ENCODE peak calls at places on chromosomes 11 and 22, in nine cellular contexts. One of them, this sample, is unnamed.

GRCh38 chr11:134539285-134539684 is 127.2 kb upstream of the B3GAT1 start:
- DNase-seq in sigmoid colon: peak; percentile 29
- DNase-seq in body of pancreas: no peak
- DNase-seq in uterus: no peak
- DNase-seq in pancreas: no peak
- DNase-seq in upper lobe of right lung: peak; percentile 46
- DNase-seq in IMR-90: no peak
- DNase-seq in NT2/D1: no peak
- DNase-seq in ovary: no peak
- DNase-seq in this sample: no peak

GRCh38 chr11:35313066-35313765 is 106.1 kb downstream of the SLC1A2 start:
- DNase-seq in sigmoid colon: no peak
- DNase-seq in body of pancreas: no peak
- DNase-seq in uterus: no peak
- DNase-seq in pancreas: no peak
- DNase-seq in upper lobe of right lung: no peak
- DNase-seq in IMR-90: no peak
- DNase-seq in NT2/D1: no peak
- DNase-seq in ovary: no peak
- DNase-seq in this sample: no peak

GRCh38 chr11:70543611-70544010 is 145.3 kb downstream of the CTTN start:
- DNase-seq in sigmoid colon: no peak
- DNase-seq in body of pancreas: no peak
- DNase-seq in uterus: no peak
- DNase-seq in pancreas: no peak
- DNase-seq in upper lobe of right lung: no peak
- DNase-seq in IMR-90: no peak
- DNase-seq in NT2/D1: no peak
- DNase-seq in ovary: no peak
- DNase-seq in this sample: no peak

GRCh38 chr11:82494988-82495432 is 238.7 kb downstream of the FAM181B start:
- DNase-seq in sigmoid colon: no peak
- DNase-seq in body of pancreas: no peak
- DNase-seq in uterus: no peak
- DNase-seq in pancreas: no peak
- DNase-seq in upper lobe of right lung: no peak
- DNase-seq in IMR-90: no peak
- DNase-seq in NT2/D1: peak; percentile 30
- DNase-seq in ovary: no peak
- DNase-seq in this sample: no peak

GRCh38 chr22:50677493-50678217 is 5.0 kb downstream of the SHANK3 start:
- DNase-seq in sigmoid colon: no peak
- DNase-seq in body of pancreas: no peak
- DNase-seq in uterus: no peak
- DNase-seq in pancreas: peak; percentile 39
- DNase-seq in upper lobe of right lung: no peak
- DNase-seq in IMR-90: no peak
- DNase-seq in NT2/D1: no peak
- DNase-seq in ovary: no peak
- DNase-seq in this sample: peak; percentile 8

GRCh38 chr22:46753761-46754109 is 8.7 kb upstream of the TBC1D22A start:
- DNase-seq in sigmoid colon: no peak
- DNase-seq in body of pancreas: no peak
- DNase-seq in uterus: no peak
- DNase-seq in pancreas: no peak
- DNase-seq in upper lobe of right lung: no peak
- DNase-seq in IMR-90: no peak
- DNase-seq in NT2/D1: no peak
- DNase-seq in ovary: no peak
- DNase-seq in this sample: no peak

GRCh38 chr22:17921871-17922821 is 102.2 kb downstream of the MICAL3 start:
- DNase-seq in sigmoid colon: no peak
- DNase-seq in body of pancreas: peak; percentile 28
- DNase-seq in uterus: no peak
- DNase-seq in pancreas: no peak
- DNase-seq in upper lobe of right lung: no peak
- DNase-seq in IMR-90: no peak
- DNase-seq in NT2/D1: peak; percentile 72
- DNase-seq in ovary: no peak
- DNase-seq in this sample: no peak

GRCh38 chr11:99952816-99953215 is 734.3 kb upstream of the ARHGAP42 start:
- DNase-seq in sigmoid colon: no peak
- DNase-seq in body of pancreas: no peak
- DNase-seq in uterus: no peak
- DNase-seq in pancreas: no peak
- DNase-seq in upper lobe of right lung: no peak
- DNase-seq in IMR-90: no peak
- DNase-seq in NT2/D1: no peak
- DNase-seq in ovary: no peak
- DNase-seq in this sample: no peak

GRCh38 chr11:134538793-134539192 is 126.8 kb upstream of the B3GAT1 start:
- DNase-seq in sigmoid colon: peak; percentile 50
- DNase-seq in body of pancreas: no peak
- DNase-seq in uterus: no peak
- DNase-seq in pancreas: peak; percentile 41
- DNase-seq in upper lobe of right lung: peak; percentile 46
- DNase-seq in IMR-90: no peak
- DNase-seq in NT2/D1: no peak
- DNase-seq in ovary: no peak
- DNase-seq in this sample: no peak

GRCh38 chr11:107018274-107018901 is at the start of gene GUCY1A2:
- DNase-seq in sigmoid colon: peak; percentile 55
- DNase-seq in body of pancreas: peak; percentile 14
- DNase-seq in uterus: peak; percentile 40
- DNase-seq in pancreas: peak; percentile 62
- DNase-seq in upper lobe of right lung: no peak
- DNase-seq in IMR-90: no peak
- DNase-seq in NT2/D1: peak; percentile 23
- DNase-seq in ovary: peak; percentile 21
- DNase-seq in this sample: no peak

GRCh38 chr11:122850076-122850631 is 11.9 kb downstream of the CRTAM start:
- DNase-seq in sigmoid colon: no peak
- DNase-seq in body of pancreas: no peak
- DNase-seq in uterus: no peak
- DNase-seq in pancreas: no peak
- DNase-seq in upper lobe of right lung: no peak
- DNase-seq in IMR-90: peak; percentile 57
- DNase-seq in NT2/D1: no peak
- DNase-seq in ovary: no peak
- DNase-seq in this sample: no peak

GRCh38 chr11:71988050-71988449 is 10.7 kb upstream of the IL18BP start:
- DNase-seq in sigmoid colon: peak; percentile 66
- DNase-seq in body of pancreas: no peak
- DNase-seq in uterus: peak; percentile 57
- DNase-seq in pancreas: no peak
- DNase-seq in upper lobe of right lung: no peak
- DNase-seq in IMR-90: peak; percentile 87
- DNase-seq in NT2/D1: no peak
- DNase-seq in ovary: no peak
- DNase-seq in this sample: no peak

GRCh38 chr11:45885274-45885920 is at the start of gene MAPK8IP1:
- DNase-seq in sigmoid colon: no peak
- DNase-seq in body of pancreas: peak; percentile 65
- DNase-seq in uterus: peak; percentile 55
- DNase-seq in pancreas: peak; percentile 86
- DNase-seq in upper lobe of right lung: no peak
- DNase-seq in IMR-90: no peak
- DNase-seq in NT2/D1: peak; percentile 43
- DNase-seq in ovary: no peak
- DNase-seq in this sample: peak; percentile 62

GRCh38 chr22:23836281-23836680 is 2.5 kb downstream of the DERL3 start:
- DNase-seq in sigmoid colon: peak; percentile 50
- DNase-seq in body of pancreas: no peak
- DNase-seq in uterus: no peak
- DNase-seq in pancreas: peak; percentile 49
- DNase-seq in upper lobe of right lung: no peak
- DNase-seq in IMR-90: no peak
- DNase-seq in NT2/D1: no peak
- DNase-seq in ovary: no peak
- DNase-seq in this sample: no peak

GRCh38 chr11:114314096-114314495 is 17.9 kb downstream of the NNMT start:
- DNase-seq in sigmoid colon: no peak
- DNase-seq in body of pancreas: no peak
- DNase-seq in uterus: no peak
- DNase-seq in pancreas: no peak
- DNase-seq in upper lobe of right lung: no peak
- DNase-seq in IMR-90: no peak
- DNase-seq in NT2/D1: no peak
- DNase-seq in ovary: no peak
- DNase-seq in this sample: no peak
- H3K36me3 ChIP-seq in sigmoid colon: peaks cover 29% of the 10 kb centered on the region
- H3K36me3 ChIP-seq in body of pancreas: no peaks in the 10 kb centered on the region
- H3K36me3 ChIP-seq in uterus: no peaks in the 10 kb centered on the region
- H3K36me3 ChIP-seq in pancreas: no peaks in the 10 kb centered on the region
- H3K36me3 ChIP-seq in upper lobe of right lung: peaks cover 34% of the 10 kb centered on the region
- H3K36me3 ChIP-seq in IMR-90: peaks cover 23% of the 10 kb centered on the region
- H3K36me3 ChIP-seq in NT2/D1: peaks cover 6% of the 10 kb centered on the region
- H3K36me3 ChIP-seq in ovary: no peaks in the 10 kb centered on the region
- H3K36me3 ChIP-seq in this sample: peaks cover 5% of the 10 kb centered on the region

DNA sequence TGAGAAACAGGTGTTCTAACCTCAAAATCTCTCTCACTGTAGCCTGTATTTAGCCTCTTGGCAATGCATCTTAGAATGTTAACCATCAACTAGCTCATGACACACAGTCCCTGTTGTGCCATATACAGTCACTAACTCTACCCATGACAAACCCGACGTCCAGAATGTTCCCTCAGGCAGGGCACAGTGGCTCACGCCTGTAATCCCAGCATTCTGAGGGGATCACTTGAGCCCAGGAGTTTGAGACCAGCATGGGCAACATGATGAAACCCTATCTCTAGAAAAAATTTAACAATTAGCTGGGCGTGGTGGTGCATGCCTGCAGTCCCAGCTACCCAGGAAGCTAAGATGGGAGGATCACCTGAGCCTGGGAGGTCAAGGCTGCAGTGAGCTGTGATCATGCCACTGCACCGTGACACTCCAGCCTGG is 18.2 kb upstream of the CCDC34 start:
- DNase-seq in sigmoid colon: no peak
- DNase-seq in body of pancreas: peak; percentile 67
- DNase-seq in uterus: no peak
- DNase-seq in pancreas: peak; percentile 58
- DNase-seq in upper lobe of right lung: no peak
- DNase-seq in IMR-90: no peak
- DNase-seq in NT2/D1: no peak
- DNase-seq in ovary: no peak
- DNase-seq in this sample: no peak
- H3K36me3 ChIP-seq in sigmoid colon: peaks cover 57% of the 10 kb centered on the region
- H3K36me3 ChIP-seq in body of pancreas: peaks cover 7% of the 10 kb centered on the region
- H3K36me3 ChIP-seq in uterus: no peaks in the 10 kb centered on the region
- H3K36me3 ChIP-seq in pancreas: peaks cover 33% of the 10 kb centered on the region
- H3K36me3 ChIP-seq in upper lobe of right lung: no peaks in the 10 kb centered on the region
- H3K36me3 ChIP-seq in IMR-90: no peaks in the 10 kb centered on the region
- H3K36me3 ChIP-seq in NT2/D1: peaks cover 51% of the 10 kb centered on the region
- H3K36me3 ChIP-seq in ovary: no peaks in the 10 kb centered on the region
- H3K36me3 ChIP-seq in this sample: peaks cover 4% of the 10 kb centered on the region

DNA sequence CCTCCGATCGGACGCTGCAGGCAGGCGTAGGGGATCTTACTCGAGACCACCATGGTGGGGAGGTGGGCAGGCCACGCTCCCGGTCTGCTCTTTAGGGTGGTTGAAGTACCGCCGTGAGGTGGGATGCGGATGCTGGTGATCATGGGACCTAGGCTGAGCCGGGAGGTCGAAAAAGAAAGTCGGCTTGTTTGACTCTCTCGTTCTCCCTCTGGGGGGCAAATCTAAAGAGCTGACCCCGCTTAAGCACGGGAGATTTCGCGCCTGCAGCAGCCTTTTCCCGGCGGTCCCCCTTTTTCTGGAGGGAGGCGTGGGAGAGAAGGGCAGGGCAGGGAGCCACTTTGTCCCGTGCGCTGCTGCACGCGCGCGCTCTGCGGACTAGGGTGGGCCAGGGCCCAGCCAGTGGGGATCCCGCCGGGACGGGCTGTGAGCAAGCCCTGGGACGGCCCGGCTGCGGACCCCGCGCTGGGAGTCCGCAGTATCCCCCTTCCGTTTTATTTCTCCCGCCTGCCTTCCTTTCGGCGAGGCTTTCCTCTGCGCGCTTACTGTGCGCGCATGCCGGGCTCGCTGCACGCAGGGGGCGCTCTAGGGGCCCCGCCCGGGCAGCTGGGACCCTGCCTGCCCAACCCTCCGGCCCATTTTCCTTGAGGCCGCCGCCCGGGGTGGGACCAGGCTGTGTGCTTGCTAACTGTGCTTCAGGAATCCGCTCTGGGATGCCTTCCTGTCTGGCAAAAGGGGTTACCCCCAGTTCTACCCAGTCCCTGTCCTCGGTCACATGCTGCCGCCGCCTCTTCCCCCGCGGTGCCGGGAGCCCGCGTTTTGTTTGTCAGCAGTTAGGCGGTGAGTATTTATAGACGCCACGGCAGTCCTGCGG is 81.0 kb downstream of the PRR5L start:
- DNase-seq in sigmoid colon: peak; percentile 69
- DNase-seq in body of pancreas: peak; percentile 21
- DNase-seq in uterus: peak; percentile 31
- DNase-seq in pancreas: peak; percentile 71
- DNase-seq in upper lobe of right lung: peak; percentile 74
- DNase-seq in IMR-90: peak; percentile 28
- DNase-seq in NT2/D1: peak; percentile 49
- DNase-seq in ovary: peak; percentile 58
- DNase-seq in this sample: peak; percentile 43
- H3K36me3 ChIP-seq in sigmoid colon: no peaks in the 10 kb centered on the region
- H3K36me3 ChIP-seq in body of pancreas: no peaks in the 10 kb centered on the region
- H3K36me3 ChIP-seq in uterus: no peaks in the 10 kb centered on the region
- H3K36me3 ChIP-seq in pancreas: no peaks in the 10 kb centered on the region
- H3K36me3 ChIP-seq in upper lobe of right lung: peaks cover 5% of the 10 kb centered on the region
- H3K36me3 ChIP-seq in IMR-90: no peaks in the 10 kb centered on the region
- H3K36me3 ChIP-seq in NT2/D1: peaks cover 22% of the 10 kb centered on the region
- H3K36me3 ChIP-seq in ovary: no peaks in the 10 kb centered on the region
- H3K36me3 ChIP-seq in this sample: no peaks in the 10 kb centered on the region

GRCh38 chr22:21963790-21964211 is 11.2 kb upstream of the PPM1F start:
- DNase-seq in sigmoid colon: no peak
- DNase-seq in body of pancreas: no peak
- DNase-seq in uterus: no peak
- DNase-seq in pancreas: no peak
- DNase-seq in upper lobe of right lung: no peak
- DNase-seq in IMR-90: no peak
- DNase-seq in NT2/D1: no peak
- DNase-seq in ovary: no peak
- DNase-seq in this sample: no peak

GRCh38 chr22:21963286-21963685 is 10.6 kb upstream of the PPM1F start:
- DNase-seq in sigmoid colon: no peak
- DNase-seq in body of pancreas: no peak
- DNase-seq in uterus: no peak
- DNase-seq in pancreas: no peak
- DNase-seq in upper lobe of right lung: no peak
- DNase-seq in IMR-90: no peak
- DNase-seq in NT2/D1: no peak
- DNase-seq in ovary: no peak
- DNase-seq in this sample: no peak

GRCh38 chr22:21965762-21966288 is 13.2 kb upstream of the PPM1F start:
- DNase-seq in sigmoid colon: no peak
- DNase-seq in body of pancreas: no peak
- DNase-seq in uterus: no peak
- DNase-seq in pancreas: no peak
- DNase-seq in upper lobe of right lung: no peak
- DNase-seq in IMR-90: no peak
- DNase-seq in NT2/D1: no peak
- DNase-seq in ovary: no peak
- DNase-seq in this sample: no peak

GRCh38 chr22:21964918-21965484 is 12.4 kb upstream of the PPM1F start:
- DNase-seq in sigmoid colon: no peak
- DNase-seq in body of pancreas: no peak
- DNase-seq in uterus: no peak
- DNase-seq in pancreas: no peak
- DNase-seq in upper lobe of right lung: no peak
- DNase-seq in IMR-90: no peak
- DNase-seq in NT2/D1: no peak
- DNase-seq in ovary: no peak
- DNase-seq in this sample: no peak

GRCh38 chr22:21964234-21964633 is 11.6 kb upstream of the PPM1F start:
- DNase-seq in sigmoid colon: no peak
- DNase-seq in body of pancreas: no peak
- DNase-seq in uterus: no peak
- DNase-seq in pancreas: no peak
- DNase-seq in upper lobe of right lung: no peak
- DNase-seq in IMR-90: no peak
- DNase-seq in NT2/D1: no peak
- DNase-seq in ovary: no peak
- DNase-seq in this sample: no peak
- H3K36me3 ChIP-seq in sigmoid colon: peaks cover 99% of the 10 kb centered on the region
- H3K36me3 ChIP-seq in body of pancreas: peaks cover 26% of the 10 kb centered on the region
- H3K36me3 ChIP-seq in uterus: no peaks in the 10 kb centered on the region
- H3K36me3 ChIP-seq in pancreas: peaks cover 48% of the 10 kb centered on the region
- H3K36me3 ChIP-seq in upper lobe of right lung: peaks cover 83% of the 10 kb centered on the region
- H3K36me3 ChIP-seq in IMR-90: peaks cover 83% of the 10 kb centered on the region
- H3K36me3 ChIP-seq in NT2/D1: peaks cover 91% of the 10 kb centered on the region
- H3K36me3 ChIP-seq in ovary: no peaks in the 10 kb centered on the region
- H3K36me3 ChIP-seq in this sample: peaks cover 100% of the 10 kb centered on the region